ENCODE peak calls at places on chromosomes 2 and 18, in four cellular contexts. G is IMR-90, R is H1, X is H9. W is an unnamed sample.

GRCh38 chr18:26468931-26469340 is 79.4 kb downstream of the KCTD1 start:
- DNase-seq in G (no peak), R (peak), X (peak), W (peak)

GRCh38 chr2:37829202-37829601 is 95.9 kb upstream of the RMDN2 start:
- DNase-seq in G (peak), R (no peak), X (no peak), W (peak)

GRCh38 chr2:194686569-194686968 is 970.5 kb upstream of the SLC39A10 start:
- DNase-seq in G (no peak), R (no peak), X (no peak), W (no peak)

GRCh38 chr2:157336137-157336721 is 10.6 kb upstream of the ERMN start:
- DNase-seq in G (peak), R (peak), X (peak), W (peak)

GRCh38 chr2:86695053-86695691 is 24.9 kb upstream of the RMND5A start:
- DNase-seq in G (peak), R (no peak), X (peak), W (peak)

GRCh38 chr18:63881851-63882250 is 5.7 kb upstream of the SERPINB2 start:
- DNase-seq in G (peak), R (no peak), X (no peak), W (no peak)

GRCh38 chr18:22676423-22676822 is 256.7 kb upstream of the RBBP8 start:
- DNase-seq in G (peak), R (no peak), X (no peak), W (no peak)

GRCh38 chr2:24825883-24826800 is 32.9 kb downstream of the CENPO start:
- DNase-seq in G (no peak), R (peak), X (peak), W (peak)

GRCh38 chr2:177322801-177323261 is 58.3 kb upstream of the NFE2L2 start:
- DNase-seq in G (no peak), R (no peak), X (no peak), W (peak)

GRCh38 chr2:11955314-11955713 is 208.9 kb downstream of the LPIN1 start:
- DNase-seq in G (peak), R (no peak), X (no peak), W (no peak)

GRCh38 chr2:177161741-177162440 is 50.7 kb upstream of the HNRNPA3 start:
- DNase-seq in G (peak), R (no peak), X (no peak), W (no peak)

GRCh38 chr2:212330263-212330662 is 208.3 kb downstream of the ERBB4 start:
- DNase-seq in G (no peak), R (no peak), X (no peak), W (no peak)

GRCh38 chr2:68870215-68870614 is 982 bp downstream of the BMP10 start:
- DNase-seq in G (peak), R (no peak), X (no peak), W (no peak)

GRCh38 chr2:68877079-68877772 is 6.0 kb upstream of the BMP10 start:
- DNase-seq in G (no peak), R (no peak), X (no peak), W (peak)

DNA sequence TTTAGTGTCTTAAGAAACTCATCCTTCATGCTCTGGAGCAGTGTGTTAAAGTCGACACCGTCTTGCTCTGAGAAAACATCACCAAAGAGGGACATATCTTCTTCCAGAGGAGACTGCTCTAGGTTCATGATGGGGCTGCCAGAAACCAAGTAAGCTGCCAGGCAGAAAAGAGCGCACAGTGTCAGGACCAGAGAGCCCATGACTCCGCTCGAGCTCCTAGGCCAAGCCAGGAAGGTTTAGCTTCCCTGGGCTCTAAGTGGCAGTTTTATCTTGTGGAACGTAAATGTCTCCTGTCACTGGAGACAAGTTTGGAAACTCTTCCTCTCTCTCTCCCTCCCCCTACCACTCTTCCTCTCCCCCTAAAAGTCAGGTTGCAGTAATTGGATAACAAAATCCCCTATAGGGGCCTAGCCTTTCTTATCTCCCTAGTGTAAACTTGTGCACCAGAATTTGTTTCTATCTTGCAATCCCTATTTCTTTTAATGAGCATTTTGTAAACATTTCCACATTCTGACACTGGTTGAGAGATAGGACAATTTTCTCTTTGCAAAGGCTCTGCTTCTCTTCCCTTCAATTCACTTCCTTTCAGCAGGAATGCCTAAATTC is at the start of gene BMP10:
- DNase-seq in G (no peak), R (no peak), X (no peak), W (no peak)
- H3K4me2 ChIP-seq in G (no peak), R (no peak), X (no peak), W (no peak)

GRCh38 chr2:174124171-174124570 is 124.2 kb downstream of the OLA1 start:
- DNase-seq in G (peak), R (no peak), X (peak), W (peak)

GRCh38 chr2:174122185-174122584 is 126.1 kb downstream of the OLA1 start:
- DNase-seq in G (peak), R (no peak), X (no peak), W (no peak)

GRCh38 chr2:174120346-174120745 is 128.0 kb downstream of the OLA1 start:
- DNase-seq in G (peak), R (no peak), X (no peak), W (no peak)

GRCh38 chr2:174121178-174121577 is 127.2 kb downstream of the OLA1 start:
- DNase-seq in G (no peak), R (no peak), X (no peak), W (no peak)

DNA sequence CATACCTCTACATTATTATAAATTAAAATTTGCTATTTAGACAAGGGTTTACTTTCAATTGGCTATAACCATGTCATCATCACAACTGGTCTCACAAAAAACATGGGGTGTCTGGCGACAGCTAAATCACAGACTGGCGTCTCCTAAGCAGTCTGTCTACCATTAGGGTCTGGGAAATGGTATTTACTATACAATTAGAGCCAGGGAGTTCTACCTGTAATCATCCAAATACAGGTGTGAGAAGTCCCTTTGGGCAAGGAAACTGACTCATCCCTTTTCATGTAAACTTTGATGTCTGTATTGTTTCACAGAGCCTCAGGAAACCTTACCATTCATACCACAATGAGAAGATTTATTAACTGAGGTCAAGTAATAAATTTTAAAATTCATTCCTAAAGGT is 126.7 kb downstream of the OLA1 start:
- DNase-seq in G (no peak), R (no peak), X (no peak), W (peak)
- H3K56ac ChIP-seq in G (no peak), R (no peak), X (no peak), W (no peak)

GRCh38 chr2:128640166-128640846 is 321.6 kb upstream of the HS6ST1 start:
- DNase-seq in G (no peak), R (no peak), X (no peak), W (no peak)
- H2BK15ac ChIP-seq in G (no peak), R (peak), X (no peak), W (no peak)

GRCh38 chr18:50298443-50299284 is 11.2 kb upstream of the CXXC1 start:
- DNase-seq in G (no peak), R (peak), X (no peak), W (no peak)
- H3K4me2 ChIP-seq in G (peak), R (peak), X (peak), W (no peak)

DNA sequence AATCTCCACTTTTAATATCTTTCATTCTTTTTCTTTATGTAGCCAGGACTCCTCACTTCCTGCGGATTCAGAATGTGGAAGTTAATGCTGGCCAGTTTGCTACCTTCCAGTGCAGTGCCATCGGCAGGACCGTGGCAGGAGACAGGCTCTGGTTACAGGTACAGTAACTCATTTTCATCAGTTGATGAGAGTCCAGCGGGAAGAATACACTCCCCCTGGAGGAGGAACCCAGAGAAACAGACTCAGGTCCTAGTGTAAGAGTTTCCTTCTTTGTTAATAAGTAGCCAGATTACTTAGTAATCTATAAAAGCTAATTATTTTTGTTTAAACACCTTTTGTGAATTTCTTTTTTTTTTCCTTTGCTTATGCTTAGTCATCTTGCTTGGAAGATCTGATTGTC is 359.4 kb downstream of the PTPRM start:
- DNase-seq in G (no peak), R (no peak), X (peak), W (peak)
- H3K56ac ChIP-seq in G (no peak), R (no peak), X (no peak), W (no peak)

GRCh38 chr2:45264227-45265225 is 255.3 kb upstream of the SIX2 start:
- DNase-seq in G (peak), R (peak), X (no peak), W (peak)
- H2BK15ac ChIP-seq in G (no peak), R (peak), X (no peak), W (no peak)

DNA sequence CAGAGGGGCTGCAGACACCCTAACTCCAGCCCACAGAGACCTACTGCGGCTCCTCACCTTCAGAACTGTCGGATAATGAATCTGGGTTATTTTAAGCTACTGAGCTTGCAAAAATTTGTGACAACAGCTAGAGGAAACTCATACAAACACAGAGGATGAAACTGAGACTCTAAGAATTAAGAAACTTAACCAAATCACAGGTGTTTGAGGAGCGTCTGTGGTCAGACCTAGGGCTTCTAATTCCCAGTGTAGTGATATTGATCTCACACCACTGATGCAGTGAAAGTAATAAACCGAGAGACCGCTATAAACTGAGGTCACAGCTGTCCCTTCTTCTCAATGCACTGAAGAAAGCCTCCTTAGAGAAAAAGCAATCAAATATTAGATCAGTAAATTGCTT is 110.1 kb downstream of the RGPD3 start:
- DNase-seq in G (no peak), R (no peak), X (no peak), W (no peak)
- H3K4me2 ChIP-seq in G (no peak), R (no peak), X (no peak), W (no peak)